ENCODE peak calls at places on chromosomes 2 and 18, in eight cellular contexts. One of them, this sample, is unnamed.

GRCh38 chr2:36805635-36806224 is 109.2 kb downstream of the VIT start:
- DNase-seq in retinal pigment epithelial cell: no peak
- DNase-seq in kidney: no peak
- DNase-seq in dorsolateral prefrontal cortex: no peak
- DNase-seq in HL-60: no peak
- DNase-seq in transverse colon: no peak
- DNase-seq in cardiac muscle cell: no peak
- DNase-seq in GM06990: no peak
- DNase-seq in this sample: no peak

GRCh38 chr2:189338119-189338518 is 103.2 kb upstream of the WDR75 start:
- DNase-seq in HL-60: no peak
- DNase-seq in transverse colon: no peak
- DNase-seq in kidney: no peak
- DNase-seq in dorsolateral prefrontal cortex: no peak
- DNase-seq in retinal pigment epithelial cell: no peak
- DNase-seq in GM06990: no peak
- DNase-seq in cardiac muscle cell: no peak
- DNase-seq in this sample: no peak

GRCh38 chr18:70194227-70194890 is 11.1 kb downstream of the RTTN start:
- DNase-seq in kidney: no peak
- DNase-seq in GM06990: peak; percentile 69
- DNase-seq in HL-60: no peak
- DNase-seq in cardiac muscle cell: no peak
- DNase-seq in retinal pigment epithelial cell: no peak
- DNase-seq in dorsolateral prefrontal cortex: no peak
- DNase-seq in transverse colon: no peak
- DNase-seq in this sample: no peak

GRCh38 chr2:204251118-204251757 is 294.0 kb upstream of the PARD3B start:
- DNase-seq in HL-60: no peak
- DNase-seq in retinal pigment epithelial cell: no peak
- DNase-seq in kidney: no peak
- DNase-seq in dorsolateral prefrontal cortex: no peak
- DNase-seq in cardiac muscle cell: no peak
- DNase-seq in GM06990: no peak
- DNase-seq in transverse colon: no peak
- DNase-seq in this sample: no peak

GRCh38 chr2:77566582-77566981 is 44.4 kb upstream of the LRRTM4 start:
- DNase-seq in retinal pigment epithelial cell: no peak
- DNase-seq in GM06990: no peak
- DNase-seq in transverse colon: no peak
- DNase-seq in kidney: no peak
- DNase-seq in cardiac muscle cell: no peak
- DNase-seq in HL-60: no peak
- DNase-seq in dorsolateral prefrontal cortex: no peak
- DNase-seq in this sample: no peak

GRCh38 chr2:239078128-239078924 is 230.4 kb downstream of the TWIST2 start:
- DNase-seq in transverse colon: no peak
- DNase-seq in cardiac muscle cell: no peak
- DNase-seq in retinal pigment epithelial cell: no peak
- DNase-seq in kidney: no peak
- DNase-seq in dorsolateral prefrontal cortex: no peak
- DNase-seq in GM06990: no peak
- DNase-seq in HL-60: no peak
- DNase-seq in this sample: no peak

GRCh38 chr2:65662654-65663432 is 230.4 kb upstream of the SPRED2 start:
- DNase-seq in GM06990: no peak
- DNase-seq in transverse colon: peak; percentile 15
- DNase-seq in HL-60: no peak
- DNase-seq in dorsolateral prefrontal cortex: no peak
- DNase-seq in retinal pigment epithelial cell: no peak
- DNase-seq in cardiac muscle cell: peak; percentile 47
- DNase-seq in kidney: no peak
- DNase-seq in this sample: peak; percentile 87

GRCh38 chr2:157367704-157368103 is 42.1 kb upstream of the ERMN start:
- DNase-seq in kidney: no peak
- DNase-seq in dorsolateral prefrontal cortex: no peak
- DNase-seq in HL-60: no peak
- DNase-seq in transverse colon: no peak
- DNase-seq in GM06990: no peak
- DNase-seq in retinal pigment epithelial cell: no peak
- DNase-seq in cardiac muscle cell: no peak
- DNase-seq in this sample: no peak

GRCh38 chr18:70363861-70364260 is 75.0 kb downstream of the SOCS6 start:
- DNase-seq in HL-60: no peak
- DNase-seq in retinal pigment epithelial cell: no peak
- DNase-seq in cardiac muscle cell: peak; percentile 70
- DNase-seq in kidney: no peak
- DNase-seq in GM06990: no peak
- DNase-seq in transverse colon: no peak
- DNase-seq in dorsolateral prefrontal cortex: no peak
- DNase-seq in this sample: peak; percentile 61

GRCh38 chr2:96768083-96768561 is 7.4 kb downstream of the CNNM4 start:
- DNase-seq in GM06990: no peak
- DNase-seq in kidney: no peak
- DNase-seq in cardiac muscle cell: peak; percentile 15
- DNase-seq in dorsolateral prefrontal cortex: no peak
- DNase-seq in HL-60: no peak
- DNase-seq in retinal pigment epithelial cell: no peak
- DNase-seq in transverse colon: peak; percentile 74
- DNase-seq in this sample: no peak

GRCh38 chr18:47095810-47096209 is 54.5 kb downstream of the HDHD2 start:
- DNase-seq in kidney: no peak
- DNase-seq in HL-60: no peak
- DNase-seq in retinal pigment epithelial cell: no peak
- DNase-seq in transverse colon: no peak
- DNase-seq in GM06990: no peak
- DNase-seq in cardiac muscle cell: no peak
- DNase-seq in dorsolateral prefrontal cortex: no peak
- DNase-seq in this sample: no peak

DNA sequence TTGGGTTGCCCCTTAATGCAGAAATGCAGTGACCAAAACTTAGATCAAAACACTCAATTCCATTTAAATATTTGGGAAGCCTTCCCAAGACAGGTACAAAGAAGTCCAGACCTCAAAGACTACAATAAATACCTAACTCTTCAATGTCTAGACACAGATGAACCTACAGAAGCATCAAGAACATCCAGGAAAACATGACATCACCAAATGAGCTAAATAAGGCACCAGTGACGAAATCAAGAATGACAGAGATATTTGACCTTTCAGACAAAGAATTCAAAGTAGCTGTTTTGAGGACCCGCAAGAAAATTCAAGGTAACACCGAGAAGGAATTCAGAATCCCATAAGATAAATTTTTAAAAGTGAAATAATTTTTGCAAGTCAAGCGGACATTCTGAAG is 140.2 kb downstream of the XIRP2 start:
- DNase-seq in HL-60: no peak
- DNase-seq in retinal pigment epithelial cell: no peak
- DNase-seq in kidney: no peak
- DNase-seq in transverse colon: no peak
- DNase-seq in GM06990: no peak
- DNase-seq in dorsolateral prefrontal cortex: no peak
- DNase-seq in cardiac muscle cell: no peak
- DNase-seq in this sample: no peak
- H3K4me3 ChIP-seq in HL-60: no peak overlapping the region
- H3K4me3 ChIP-seq in retinal pigment epithelial cell: no peak overlapping the region
- H3K4me3 ChIP-seq in kidney: no peak overlapping the region
- H3K4me3 ChIP-seq in transverse colon: no peak overlapping the region
- H3K4me3 ChIP-seq in GM06990: no peak overlapping the region
- H3K4me3 ChIP-seq in dorsolateral prefrontal cortex: no peak overlapping the region
- H3K4me3 ChIP-seq in cardiac muscle cell: no peak overlapping the region
- H3K4me3 ChIP-seq in this sample: no peak overlapping the region

GRCh38 chr2:191247381-191248057 is 2.3 kb downstream of the MYO1B start:
- DNase-seq in retinal pigment epithelial cell: peak; percentile 69
- DNase-seq in transverse colon: no peak
- DNase-seq in HL-60: no peak
- DNase-seq in cardiac muscle cell: peak; percentile 90
- DNase-seq in kidney: no peak
- DNase-seq in GM06990: no peak
- DNase-seq in dorsolateral prefrontal cortex: no peak
- DNase-seq in this sample: peak; percentile 95
- H3K4me3 ChIP-seq in retinal pigment epithelial cell: no peak overlapping the region
- H3K4me3 ChIP-seq in transverse colon: no peak overlapping the region
- H3K4me3 ChIP-seq in HL-60: no peak overlapping the region
- H3K4me3 ChIP-seq in cardiac muscle cell: no peak overlapping the region
- H3K4me3 ChIP-seq in kidney: peak overlapping the region; percentile 76
- H3K4me3 ChIP-seq in GM06990: no peak overlapping the region
- H3K4me3 ChIP-seq in dorsolateral prefrontal cortex: peak overlapping the region; percentile 73
- H3K4me3 ChIP-seq in this sample: peak overlapping the region; percentile 94

GRCh38 chr2:43345391-43345813 is 119.0 kb upstream of the ZFP36L2 start:
- DNase-seq in cardiac muscle cell: no peak
- DNase-seq in kidney: no peak
- DNase-seq in transverse colon: no peak
- DNase-seq in retinal pigment epithelial cell: peak; percentile 66
- DNase-seq in HL-60: no peak
- DNase-seq in GM06990: no peak
- DNase-seq in dorsolateral prefrontal cortex: no peak
- DNase-seq in this sample: peak; percentile 19
- H3K4me3 ChIP-seq in cardiac muscle cell: no peak overlapping the region
- H3K4me3 ChIP-seq in kidney: no peak overlapping the region
- H3K4me3 ChIP-seq in transverse colon: no peak overlapping the region
- H3K4me3 ChIP-seq in retinal pigment epithelial cell: no peak overlapping the region
- H3K4me3 ChIP-seq in HL-60: no peak overlapping the region
- H3K4me3 ChIP-seq in GM06990: no peak overlapping the region
- H3K4me3 ChIP-seq in dorsolateral prefrontal cortex: no peak overlapping the region
- H3K4me3 ChIP-seq in this sample: no peak overlapping the region

GRCh38 chr2:132896073-132896472 is 226.1 kb upstream of the LYPD1 start:
- DNase-seq in transverse colon: no peak
- DNase-seq in kidney: no peak
- DNase-seq in cardiac muscle cell: no peak
- DNase-seq in GM06990: no peak
- DNase-seq in retinal pigment epithelial cell: no peak
- DNase-seq in HL-60: no peak
- DNase-seq in dorsolateral prefrontal cortex: no peak
- DNase-seq in this sample: no peak
- H3K4me3 ChIP-seq in transverse colon: no peak overlapping the region
- H3K4me3 ChIP-seq in kidney: no peak overlapping the region
- H3K4me3 ChIP-seq in cardiac muscle cell: no peak overlapping the region
- H3K4me3 ChIP-seq in GM06990: no peak overlapping the region
- H3K4me3 ChIP-seq in retinal pigment epithelial cell: no peak overlapping the region
- H3K4me3 ChIP-seq in HL-60: no peak overlapping the region
- H3K4me3 ChIP-seq in dorsolateral prefrontal cortex: no peak overlapping the region
- H3K4me3 ChIP-seq in this sample: no peak overlapping the region

DNA sequence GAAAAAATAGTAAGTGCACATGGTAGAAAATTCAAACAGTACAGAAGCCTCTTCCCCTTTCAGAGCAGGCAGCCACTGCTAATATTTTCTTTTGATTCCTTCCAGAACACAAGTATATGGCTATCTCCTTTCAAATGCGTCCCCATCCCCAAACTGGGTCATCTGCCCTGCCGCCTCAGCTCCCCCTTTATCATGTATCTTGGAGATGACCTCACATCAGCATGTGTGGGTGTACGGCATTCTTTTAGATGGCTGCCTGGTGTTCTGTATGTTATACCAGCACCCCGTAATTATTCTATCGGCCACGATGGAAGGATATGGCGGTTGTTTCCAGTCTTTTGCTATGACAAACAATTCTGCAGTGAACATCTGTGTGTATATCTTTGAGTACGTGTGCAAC is 70.6 kb upstream of the DLX2 start:
- DNase-seq in retinal pigment epithelial cell: no peak
- DNase-seq in transverse colon: no peak
- DNase-seq in GM06990: no peak
- DNase-seq in dorsolateral prefrontal cortex: no peak
- DNase-seq in HL-60: no peak
- DNase-seq in cardiac muscle cell: no peak
- DNase-seq in kidney: no peak
- DNase-seq in this sample: peak; percentile 37
- H3K4me3 ChIP-seq in retinal pigment epithelial cell: no peak overlapping the region
- H3K4me3 ChIP-seq in transverse colon: no peak overlapping the region
- H3K4me3 ChIP-seq in GM06990: no peak overlapping the region
- H3K4me3 ChIP-seq in dorsolateral prefrontal cortex: peak overlapping the region; percentile 71
- H3K4me3 ChIP-seq in HL-60: no peak overlapping the region
- H3K4me3 ChIP-seq in cardiac muscle cell: no peak overlapping the region
- H3K4me3 ChIP-seq in kidney: no peak overlapping the region
- H3K4me3 ChIP-seq in this sample: peak overlapping the region; percentile 79

GRCh38 chr18:12882416-12882815 is 1.6 kb downstream of the PTPN2 start:
- DNase-seq in cardiac muscle cell: no peak
- DNase-seq in HL-60: no peak
- DNase-seq in retinal pigment epithelial cell: no peak
- DNase-seq in GM06990: no peak
- DNase-seq in dorsolateral prefrontal cortex: no peak
- DNase-seq in transverse colon: no peak
- DNase-seq in kidney: no peak
- DNase-seq in this sample: peak; percentile 33
- H3K4me3 ChIP-seq in cardiac muscle cell: peak overlapping the region; percentile 89
- H3K4me3 ChIP-seq in HL-60: peak overlapping the region; percentile 85
- H3K4me3 ChIP-seq in retinal pigment epithelial cell: peak overlapping the region; percentile 82
- H3K4me3 ChIP-seq in GM06990: peak overlapping the region; percentile 72
- H3K4me3 ChIP-seq in dorsolateral prefrontal cortex: peak overlapping the region; percentile 85
- H3K4me3 ChIP-seq in transverse colon: no peak overlapping the region
- H3K4me3 ChIP-seq in kidney: peak overlapping the region; percentile 84
- H3K4me3 ChIP-seq in this sample: peak overlapping the region; percentile 98

This sample was measured in GM23248.